ENCODE peak calls at places on chromosomes 4 and X, in eight cellular contexts. One of them, this sample, is unnamed.

GRCh38 chrX:21528076-21528475 is 130.1 kb downstream of the KLHL34 start:
- DNase-seq in LNCaP clone FGC: peak
- DNase-seq in chondrocyte: no peak
- DNase-seq in ELR: peak
- DNase-seq in Right ventricle myocardium inferior: no peak
- DNase-seq in stimulated activated CD4-positive, alpha-beta T cell treated with anti-CD3 and anti-CD28 coated beads, Interleukin-2, amount 100 ng/mL, for 48 hours: no peak
- DNase-seq in GM20000: no peak
- DNase-seq in foreskin fibroblast: no peak
- DNase-seq in this sample: no peak

GRCh38 chrX:53320543-53321215 is 39.3 kb upstream of the IQSEC2 start:
- DNase-seq in foreskin fibroblast: no peak
- DNase-seq in ELR: peak
- DNase-seq in LNCaP clone FGC: no peak
- DNase-seq in chondrocyte: no peak
- DNase-seq in Right ventricle myocardium inferior: peak
- DNase-seq in GM20000: no peak
- DNase-seq in stimulated activated CD4-positive, alpha-beta T cell treated with anti-CD3 and anti-CD28 coated beads, Interleukin-2, amount 100 ng/mL, for 48 hours: no peak
- DNase-seq in this sample: no peak

GRCh38 chr4:123339507-123340380 is 56.9 kb upstream of the SPRY1 start:
- DNase-seq in ELR: no peak
- DNase-seq in chondrocyte: no peak
- DNase-seq in LNCaP clone FGC: no peak
- DNase-seq in foreskin fibroblast: no peak
- DNase-seq in GM20000: no peak
- DNase-seq in stimulated activated CD4-positive, alpha-beta T cell treated with anti-CD3 and anti-CD28 coated beads, Interleukin-2, amount 100 ng/mL, for 48 hours: no peak
- DNase-seq in Right ventricle myocardium inferior: no peak
- DNase-seq in this sample: no peak

GRCh38 chr4:163171590-163171989 is 4.9 kb upstream of the NAF1 start:
- DNase-seq in ELR: no peak
- DNase-seq in Right ventricle myocardium inferior: no peak
- DNase-seq in foreskin fibroblast: no peak
- DNase-seq in chondrocyte: no peak
- DNase-seq in stimulated activated CD4-positive, alpha-beta T cell treated with anti-CD3 and anti-CD28 coated beads, Interleukin-2, amount 100 ng/mL, for 48 hours: no peak
- DNase-seq in LNCaP clone FGC: no peak
- DNase-seq in GM20000: no peak
- DNase-seq in this sample: no peak

GRCh38 chr4:88062311-88062710 is 54.9 kb downstream of the PKD2 start:
- DNase-seq in ELR: no peak
- DNase-seq in Right ventricle myocardium inferior: no peak
- DNase-seq in chondrocyte: no peak
- DNase-seq in foreskin fibroblast: no peak
- DNase-seq in LNCaP clone FGC: no peak
- DNase-seq in GM20000: no peak
- DNase-seq in stimulated activated CD4-positive, alpha-beta T cell treated with anti-CD3 and anti-CD28 coated beads, Interleukin-2, amount 100 ng/mL, for 48 hours: no peak
- DNase-seq in this sample: no peak

GRCh38 chrX:18098704-18099103 is 122.0 kb downstream of the BEND2 start:
- DNase-seq in foreskin fibroblast: no peak
- DNase-seq in stimulated activated CD4-positive, alpha-beta T cell treated with anti-CD3 and anti-CD28 coated beads, Interleukin-2, amount 100 ng/mL, for 48 hours: no peak
- DNase-seq in LNCaP clone FGC: no peak
- DNase-seq in GM20000: no peak
- DNase-seq in ELR: no peak
- DNase-seq in Right ventricle myocardium inferior: peak
- DNase-seq in chondrocyte: no peak
- DNase-seq in this sample: no peak

GRCh38 chrX:144275403-144275802 is 391.5 kb downstream of the UBE2NL start:
- DNase-seq in foreskin fibroblast: no peak
- DNase-seq in GM20000: no peak
- DNase-seq in stimulated activated CD4-positive, alpha-beta T cell treated with anti-CD3 and anti-CD28 coated beads, Interleukin-2, amount 100 ng/mL, for 48 hours: no peak
- DNase-seq in ELR: no peak
- DNase-seq in Right ventricle myocardium inferior: no peak
- DNase-seq in chondrocyte: no peak
- DNase-seq in LNCaP clone FGC: peak
- DNase-seq in this sample: no peak

GRCh38 chrX:134764202-134764785 is 106.0 kb upstream of the PLAC1 start:
- DNase-seq in foreskin fibroblast: no peak
- DNase-seq in LNCaP clone FGC: no peak
- DNase-seq in Right ventricle myocardium inferior: no peak
- DNase-seq in ELR: peak
- DNase-seq in chondrocyte: no peak
- DNase-seq in GM20000: peak
- DNase-seq in stimulated activated CD4-positive, alpha-beta T cell treated with anti-CD3 and anti-CD28 coated beads, Interleukin-2, amount 100 ng/mL, for 48 hours: no peak
- DNase-seq in this sample: no peak

GRCh38 chr4:24470681-24471622 is 113.4 kb downstream of the DHX15 start:
- DNase-seq in stimulated activated CD4-positive, alpha-beta T cell treated with anti-CD3 and anti-CD28 coated beads, Interleukin-2, amount 100 ng/mL, for 48 hours: no peak
- DNase-seq in LNCaP clone FGC: no peak
- DNase-seq in ELR: peak
- DNase-seq in Right ventricle myocardium inferior: no peak
- DNase-seq in GM20000: peak
- DNase-seq in chondrocyte: no peak
- DNase-seq in foreskin fibroblast: peak
- DNase-seq in this sample: no peak

GRCh38 chr4:4647041-4647440 is 105.2 kb upstream of the STX18 start:
- DNase-seq in GM20000: no peak
- DNase-seq in LNCaP clone FGC: no peak
- DNase-seq in ELR: peak
- DNase-seq in foreskin fibroblast: peak
- DNase-seq in Right ventricle myocardium inferior: no peak
- DNase-seq in stimulated activated CD4-positive, alpha-beta T cell treated with anti-CD3 and anti-CD28 coated beads, Interleukin-2, amount 100 ng/mL, for 48 hours: no peak
- DNase-seq in chondrocyte: no peak
- DNase-seq in this sample: no peak

GRCh38 chrX:20980426-20980825 is 393.8 kb upstream of the CNKSR2 start:
- DNase-seq in chondrocyte: no peak
- DNase-seq in Right ventricle myocardium inferior: no peak
- DNase-seq in GM20000: no peak
- DNase-seq in stimulated activated CD4-positive, alpha-beta T cell treated with anti-CD3 and anti-CD28 coated beads, Interleukin-2, amount 100 ng/mL, for 48 hours: no peak
- DNase-seq in LNCaP clone FGC: no peak
- DNase-seq in ELR: no peak
- DNase-seq in foreskin fibroblast: no peak
- DNase-seq in this sample: no peak

GRCh38 chr4:87806520-87806919 is 7.2 kb downstream of the IBSP start:
- DNase-seq in Right ventricle myocardium inferior: no peak
- DNase-seq in stimulated activated CD4-positive, alpha-beta T cell treated with anti-CD3 and anti-CD28 coated beads, Interleukin-2, amount 100 ng/mL, for 48 hours: no peak
- DNase-seq in chondrocyte: no peak
- DNase-seq in ELR: peak
- DNase-seq in GM20000: no peak
- DNase-seq in LNCaP clone FGC: no peak
- DNase-seq in foreskin fibroblast: no peak
- DNase-seq in this sample: no peak

GRCh38 chrX:151621422-151621821 is 57.9 kb downstream of the PASD1 start:
- DNase-seq in chondrocyte: no peak
- DNase-seq in stimulated activated CD4-positive, alpha-beta T cell treated with anti-CD3 and anti-CD28 coated beads, Interleukin-2, amount 100 ng/mL, for 48 hours: no peak
- DNase-seq in Right ventricle myocardium inferior: no peak
- DNase-seq in ELR: no peak
- DNase-seq in LNCaP clone FGC: no peak
- DNase-seq in GM20000: no peak
- DNase-seq in foreskin fibroblast: no peak
- DNase-seq in this sample: no peak

GRCh38 chr4:170988446-170988845 is 824.8 kb upstream of the GALNTL6 start:
- DNase-seq in Right ventricle myocardium inferior: no peak
- DNase-seq in stimulated activated CD4-positive, alpha-beta T cell treated with anti-CD3 and anti-CD28 coated beads, Interleukin-2, amount 100 ng/mL, for 48 hours: no peak
- DNase-seq in GM20000: no peak
- DNase-seq in ELR: no peak
- DNase-seq in chondrocyte: no peak
- DNase-seq in LNCaP clone FGC: no peak
- DNase-seq in foreskin fibroblast: no peak
- DNase-seq in this sample: no peak

GRCh38 chr4:130306566-130306965 is 1210.6 kb downstream of the C4orf33 start:
- DNase-seq in LNCaP clone FGC: no peak
- DNase-seq in ELR: peak
- DNase-seq in foreskin fibroblast: no peak
- DNase-seq in stimulated activated CD4-positive, alpha-beta T cell treated with anti-CD3 and anti-CD28 coated beads, Interleukin-2, amount 100 ng/mL, for 48 hours: no peak
- DNase-seq in Right ventricle myocardium inferior: no peak
- DNase-seq in GM20000: no peak
- DNase-seq in chondrocyte: no peak
- DNase-seq in this sample: no peak

GRCh38 chr4:54226399-54227260 is 2.5 kb upstream of the PDGFRA start:
- DNase-seq in LNCaP clone FGC: no peak
- DNase-seq in Right ventricle myocardium inferior: peak
- DNase-seq in chondrocyte: no peak
- DNase-seq in stimulated activated CD4-positive, alpha-beta T cell treated with anti-CD3 and anti-CD28 coated beads, Interleukin-2, amount 100 ng/mL, for 48 hours: no peak
- DNase-seq in GM20000: peak
- DNase-seq in foreskin fibroblast: peak
- DNase-seq in ELR: peak
- DNase-seq in this sample: peak

GRCh38 chrX:104098151-104098808 is 14.0 kb upstream of the ZCCHC18 start:
- DNase-seq in chondrocyte: no peak
- DNase-seq in foreskin fibroblast: peak
- DNase-seq in Right ventricle myocardium inferior: no peak
- DNase-seq in GM20000: peak
- DNase-seq in LNCaP clone FGC: peak
- DNase-seq in stimulated activated CD4-positive, alpha-beta T cell treated with anti-CD3 and anti-CD28 coated beads, Interleukin-2, amount 100 ng/mL, for 48 hours: peak
- DNase-seq in ELR: peak
- DNase-seq in this sample: peak

This sample was measured in stromal cell of bone marrow.